ENCODE peak calls at places on chromosomes 3 and 15, in eight cellular contexts. One of them, this sample, is unnamed. For H3K4me1, the result is how much of the 10 kb centered on the place peaks cover.

GRCh38 chr3:142028174-142028833 is 121.0 kb downstream of the TFDP2 start:
- DNase-seq in SJSA1: peak
- DNase-seq in Peyer's patch: no peak
- DNase-seq in CD8-positive, alpha-beta T cell: no peak
- DNase-seq in HCT116: peak
- DNase-seq in HepG2: no peak
- DNase-seq in PC-3: peak
- DNase-seq in fibroblast of lung: peak
- DNase-seq in this sample: peak

GRCh38 chr3:52890735-52891134 is 6.6 kb downstream of the STIMATE start:
- DNase-seq in SJSA1: no peak
- DNase-seq in Peyer's patch: no peak
- DNase-seq in CD8-positive, alpha-beta T cell: no peak
- DNase-seq in HCT116: no peak
- DNase-seq in HepG2: no peak
- DNase-seq in PC-3: peak
- DNase-seq in fibroblast of lung: no peak
- DNase-seq in this sample: no peak

GRCh38 chr3:1469687-1470086 is 376.9 kb downstream of the CNTN6 start:
- DNase-seq in SJSA1: no peak
- DNase-seq in Peyer's patch: no peak
- DNase-seq in CD8-positive, alpha-beta T cell: no peak
- DNase-seq in HCT116: no peak
- DNase-seq in HepG2: no peak
- DNase-seq in PC-3: no peak
- DNase-seq in fibroblast of lung: no peak
- DNase-seq in this sample: no peak

GRCh38 chr3:14787630-14788029 is 31.1 kb upstream of the FGD5 start:
- DNase-seq in SJSA1: no peak
- DNase-seq in Peyer's patch: peak
- DNase-seq in CD8-positive, alpha-beta T cell: no peak
- DNase-seq in HCT116: no peak
- DNase-seq in HepG2: peak
- DNase-seq in PC-3: no peak
- DNase-seq in fibroblast of lung: no peak
- DNase-seq in this sample: peak

GRCh38 chr3:113094514-113094913 is 103.7 kb downstream of the GTPBP8 start:
- DNase-seq in SJSA1: no peak
- DNase-seq in Peyer's patch: no peak
- DNase-seq in CD8-positive, alpha-beta T cell: no peak
- DNase-seq in HCT116: no peak
- DNase-seq in HepG2: no peak
- DNase-seq in PC-3: no peak
- DNase-seq in fibroblast of lung: no peak
- DNase-seq in this sample: no peak

GRCh38 chr3:143847787-143848631 is at the start of gene SLC9A9:
- DNase-seq in SJSA1: peak
- DNase-seq in Peyer's patch: no peak
- DNase-seq in CD8-positive, alpha-beta T cell: peak
- DNase-seq in HCT116: no peak
- DNase-seq in HepG2: no peak
- DNase-seq in PC-3: peak
- DNase-seq in fibroblast of lung: peak
- DNase-seq in this sample: no peak

GRCh38 chr15:54307252-54307902 is 329.1 kb downstream of the UNC13C start:
- DNase-seq in SJSA1: no peak
- DNase-seq in Peyer's patch: no peak
- DNase-seq in CD8-positive, alpha-beta T cell: no peak
- DNase-seq in HCT116: no peak
- DNase-seq in HepG2: no peak
- DNase-seq in PC-3: no peak
- DNase-seq in fibroblast of lung: no peak
- DNase-seq in this sample: no peak

GRCh38 chr15:75104804-75105557 is 81.6 kb downstream of the PPCDC start:
- DNase-seq in SJSA1: peak
- DNase-seq in Peyer's patch: no peak
- DNase-seq in CD8-positive, alpha-beta T cell: no peak
- DNase-seq in HCT116: peak
- DNase-seq in HepG2: peak
- DNase-seq in PC-3: peak
- DNase-seq in fibroblast of lung: peak
- DNase-seq in this sample: no peak

GRCh38 chr3:146884291-146884690 is 279.1 kb upstream of the PLSCR5 start:
- DNase-seq in SJSA1: no peak
- DNase-seq in Peyer's patch: no peak
- DNase-seq in CD8-positive, alpha-beta T cell: no peak
- DNase-seq in HCT116: no peak
- DNase-seq in HepG2: no peak
- DNase-seq in PC-3: no peak
- DNase-seq in fibroblast of lung: no peak
- DNase-seq in this sample: no peak

GRCh38 chr3:73037369-73037699 is 24.1 kb upstream of the EBLN2 start:
- DNase-seq in SJSA1: peak
- DNase-seq in Peyer's patch: no peak
- DNase-seq in CD8-positive, alpha-beta T cell: no peak
- DNase-seq in HCT116: no peak
- DNase-seq in HepG2: peak
- DNase-seq in PC-3: peak
- DNase-seq in fibroblast of lung: peak
- DNase-seq in this sample: no peak

GRCh38 chr3:113966172-113966571 is 18.4 kb downstream of the ZDHHC23 start:
- DNase-seq in SJSA1: no peak
- DNase-seq in Peyer's patch: no peak
- DNase-seq in CD8-positive, alpha-beta T cell: no peak
- DNase-seq in HCT116: no peak
- DNase-seq in HepG2: no peak
- DNase-seq in PC-3: peak
- DNase-seq in fibroblast of lung: no peak
- DNase-seq in this sample: no peak

GRCh38 chr3:18649666-18650363 is 224.7 kb upstream of the SATB1 start:
- DNase-seq in SJSA1: no peak
- DNase-seq in Peyer's patch: no peak
- DNase-seq in CD8-positive, alpha-beta T cell: no peak
- DNase-seq in HCT116: no peak
- DNase-seq in HepG2: no peak
- DNase-seq in PC-3: no peak
- DNase-seq in fibroblast of lung: no peak
- DNase-seq in this sample: no peak

GRCh38 chr3:152719264-152719663 is 115.7 kb upstream of the P2RY1 start:
- DNase-seq in SJSA1: no peak
- DNase-seq in Peyer's patch: no peak
- DNase-seq in CD8-positive, alpha-beta T cell: no peak
- DNase-seq in HCT116: no peak
- DNase-seq in HepG2: no peak
- DNase-seq in PC-3: peak
- DNase-seq in fibroblast of lung: peak
- DNase-seq in this sample: no peak

GRCh38 chr15:98076021-98076816 is 115.7 kb downstream of the ARRDC4 start:
- DNase-seq in SJSA1: no peak
- DNase-seq in Peyer's patch: no peak
- DNase-seq in CD8-positive, alpha-beta T cell: no peak
- DNase-seq in HCT116: no peak
- DNase-seq in HepG2: no peak
- DNase-seq in PC-3: no peak
- DNase-seq in fibroblast of lung: peak
- DNase-seq in this sample: no peak

GRCh38 chr15:90062023-90062728 is 40.1 kb downstream of the IDH2 start:
- DNase-seq in SJSA1: no peak
- DNase-seq in Peyer's patch: peak
- DNase-seq in CD8-positive, alpha-beta T cell: no peak
- DNase-seq in HCT116: no peak
- DNase-seq in HepG2: no peak
- DNase-seq in PC-3: peak
- DNase-seq in fibroblast of lung: peak
- DNase-seq in this sample: no peak

GRCh38 chr3:156676467-156677119 is 2.2 kb downstream of the TIPARP start:
- DNase-seq in SJSA1: no peak
- DNase-seq in Peyer's patch: no peak
- DNase-seq in CD8-positive, alpha-beta T cell: no peak
- DNase-seq in HCT116: no peak
- DNase-seq in HepG2: no peak
- DNase-seq in PC-3: peak
- DNase-seq in fibroblast of lung: no peak
- DNase-seq in this sample: no peak

GRCh38 chr3:156678216-156678615 is 3.8 kb downstream of the TIPARP start:
- DNase-seq in SJSA1: no peak
- DNase-seq in Peyer's patch: no peak
- DNase-seq in CD8-positive, alpha-beta T cell: no peak
- DNase-seq in HCT116: no peak
- DNase-seq in HepG2: no peak
- DNase-seq in PC-3: no peak
- DNase-seq in fibroblast of lung: no peak
- DNase-seq in this sample: no peak

GRCh38 chr3:156675744-156676466 is 1.5 kb downstream of the TIPARP start:
- DNase-seq in SJSA1: peak
- DNase-seq in Peyer's patch: peak
- DNase-seq in CD8-positive, alpha-beta T cell: no peak
- DNase-seq in HCT116: peak
- DNase-seq in HepG2: peak
- DNase-seq in PC-3: peak
- DNase-seq in fibroblast of lung: peak
- DNase-seq in this sample: no peak

GRCh38 chr3:156677536-156677935 is 3.1 kb downstream of the TIPARP start:
- DNase-seq in SJSA1: no peak
- DNase-seq in Peyer's patch: no peak
- DNase-seq in CD8-positive, alpha-beta T cell: no peak
- DNase-seq in HCT116: no peak
- DNase-seq in HepG2: no peak
- DNase-seq in PC-3: no peak
- DNase-seq in fibroblast of lung: no peak
- DNase-seq in this sample: no peak

GRCh38 chr3:156677120-156677479 is 2.7 kb downstream of the TIPARP start:
- DNase-seq in SJSA1: no peak
- DNase-seq in Peyer's patch: no peak
- DNase-seq in CD8-positive, alpha-beta T cell: no peak
- DNase-seq in HCT116: no peak
- DNase-seq in HepG2: no peak
- DNase-seq in PC-3: no peak
- DNase-seq in fibroblast of lung: no peak
- DNase-seq in this sample: no peak
- H3K4me1 ChIP-seq in SJSA1: under half
- H3K4me1 ChIP-seq in Peyer's patch: under half
- H3K4me1 ChIP-seq in CD8-positive, alpha-beta T cell: half or more
- H3K4me1 ChIP-seq in HCT116: under half
- H3K4me1 ChIP-seq in HepG2: half or more
- H3K4me1 ChIP-seq in PC-3: half or more
- H3K4me1 ChIP-seq in fibroblast of lung: under half
- H3K4me1 ChIP-seq in this sample: under half

GRCh38 chr3:157046520-157046919 is 113.4 kb downstream of the CCNL1 start:
- DNase-seq in SJSA1: no peak
- DNase-seq in Peyer's patch: no peak
- DNase-seq in CD8-positive, alpha-beta T cell: no peak
- DNase-seq in HCT116: no peak
- DNase-seq in HepG2: no peak
- DNase-seq in PC-3: no peak
- DNase-seq in fibroblast of lung: no peak
- DNase-seq in this sample: no peak
- H3K4me3 ChIP-seq in SJSA1: no peak
- H3K4me3 ChIP-seq in Peyer's patch: no peak
- H3K4me3 ChIP-seq in CD8-positive, alpha-beta T cell: no peak
- H3K4me3 ChIP-seq in HCT116: no peak
- H3K4me3 ChIP-seq in HepG2: no peak
- H3K4me3 ChIP-seq in PC-3: no peak
- H3K4me3 ChIP-seq in fibroblast of lung: no peak
- H3K4me3 ChIP-seq in this sample: no peak

DNA sequence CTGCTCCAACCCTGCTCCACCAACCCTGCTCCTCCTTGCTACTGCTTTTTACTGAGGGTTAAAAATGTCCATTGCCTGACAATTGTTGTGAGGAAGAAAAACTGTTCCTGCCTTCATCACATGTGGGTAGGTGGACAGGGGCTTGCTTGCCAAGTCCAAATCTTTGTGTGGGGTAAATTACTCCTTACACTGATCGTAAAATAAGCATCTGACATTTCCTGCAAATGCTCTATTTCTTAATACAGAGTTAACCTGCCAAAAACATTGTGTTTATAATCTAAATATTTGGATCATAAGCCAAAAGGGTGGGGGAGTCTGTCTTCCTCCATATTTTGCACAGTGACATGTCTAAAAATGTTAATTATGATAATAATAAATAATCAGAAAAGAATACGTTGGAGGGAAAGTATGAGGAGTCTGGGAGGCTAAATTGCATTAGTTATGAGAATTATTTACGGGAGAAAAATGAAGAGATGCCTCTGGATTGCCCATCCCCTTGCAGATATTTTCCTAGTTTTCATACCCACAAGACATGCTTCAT is 242.5 kb upstream of the TBL1XR1 start:
- DNase-seq in SJSA1: no peak
- DNase-seq in Peyer's patch: no peak
- DNase-seq in CD8-positive, alpha-beta T cell: no peak
- DNase-seq in HCT116: no peak
- DNase-seq in HepG2: no peak
- DNase-seq in PC-3: no peak
- DNase-seq in fibroblast of lung: peak
- DNase-seq in this sample: no peak
- H3K4me1 ChIP-seq in SJSA1: under half
- H3K4me1 ChIP-seq in Peyer's patch: under half
- H3K4me1 ChIP-seq in CD8-positive, alpha-beta T cell: under half
- H3K4me1 ChIP-seq in HCT116: under half
- H3K4me1 ChIP-seq in HepG2: under half
- H3K4me1 ChIP-seq in PC-3: under half
- H3K4me1 ChIP-seq in fibroblast of lung: under half
- H3K4me1 ChIP-seq in this sample: under half

DNA sequence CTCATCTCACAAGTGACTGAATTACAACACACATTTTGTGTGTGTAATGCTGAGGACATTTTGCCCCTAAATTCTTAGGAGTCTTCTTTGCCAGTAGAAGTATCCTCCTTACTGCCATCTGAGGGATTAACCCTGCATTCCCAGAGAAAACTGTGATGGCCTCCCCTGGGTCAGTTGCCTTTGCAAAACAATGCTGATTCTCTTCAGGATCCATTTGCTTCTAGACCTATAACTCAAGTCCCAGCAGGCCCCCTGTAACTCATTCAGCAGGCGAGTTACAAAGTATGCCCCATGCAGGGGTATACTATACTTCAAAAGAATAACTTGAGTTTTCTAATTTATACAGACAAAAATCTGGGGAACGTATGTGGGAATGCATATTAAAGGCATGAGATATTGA is 6.6 kb upstream of the MCF2L2 start:
- DNase-seq in SJSA1: no peak
- DNase-seq in Peyer's patch: no peak
- DNase-seq in CD8-positive, alpha-beta T cell: no peak
- DNase-seq in HCT116: no peak
- DNase-seq in HepG2: no peak
- DNase-seq in PC-3: no peak
- DNase-seq in fibroblast of lung: no peak
- DNase-seq in this sample: no peak
- H3K4me3 ChIP-seq in SJSA1: no peak
- H3K4me3 ChIP-seq in Peyer's patch: no peak
- H3K4me3 ChIP-seq in CD8-positive, alpha-beta T cell: no peak
- H3K4me3 ChIP-seq in HCT116: no peak
- H3K4me3 ChIP-seq in HepG2: no peak
- H3K4me3 ChIP-seq in PC-3: no peak
- H3K4me3 ChIP-seq in fibroblast of lung: no peak
- H3K4me3 ChIP-seq in this sample: no peak